ENCODE peak calls at places on chromosomes 13 and 19, in six cellular contexts. L is H1, V is heart left ventricle, Y is fibroblast of lung, T is suprapubic skin, K is bronchial epithelial cell. Q is an unnamed sample.

GRCh38 chr13:24178847-24179845 is 18.6 kb downstream of the SPATA13 start:
- DNase-seq in L (no peak), V (no peak), Y (peak; percentile 82), T (no peak), K (peak; percentile 77), Q (no peak)

GRCh38 chr13:113928701-113929627 is 44.9 kb downstream of the C13orf46 start:
- DNase-seq in L (no peak), V (peak; percentile 88), Y (peak; percentile 68), T (peak; percentile 87), K (no peak), Q (peak; percentile 87)

GRCh38 chr19:19672816-19673215 is 4.2 kb downstream of the ZNF101 start:
- DNase-seq in L (no peak), V (no peak), Y (no peak), T (no peak), K (no peak), Q (no peak)

GRCh38 chr13:110055089-110055488 is 251.9 kb downstream of the COL4A1 start:
- DNase-seq in L (no peak), V (no peak), Y (peak; percentile 77), T (no peak), K (no peak), Q (no peak)

GRCh38 chr19:33627526-33627925 is 5.8 kb downstream of the CHST8 start:
- DNase-seq in L (no peak), V (no peak), Y (no peak), T (no peak), K (no peak), Q (no peak)

GRCh38 chr19:46124638-46125115 is at the start of gene IGFL3:
- DNase-seq in L (no peak), V (no peak), Y (peak; percentile 94), T (no peak), K (peak; percentile 21), Q (no peak)

GRCh38 chr19:2246801-2247361 is 2.2 kb upstream of the AMH start:
- DNase-seq in L (no peak), V (peak; percentile 73), Y (peak; percentile 32), T (no peak), K (no peak), Q (peak; percentile 50)

GRCh38 chr13:28000567-28000966 is 12.1 kb upstream of the URAD start:
- DNase-seq in L (no peak), V (no peak), Y (no peak), T (no peak), K (no peak), Q (no peak)

GRCh38 chr13:48222358-48223015 is 10.5 kb upstream of the ITM2B start:
- DNase-seq in L (no peak), V (peak; percentile 72), Y (no peak), T (no peak), K (peak; percentile 72), Q (no peak)

GRCh38 chr19:15331419-15332310 is 674 bp downstream of the BRD4 start:
- DNase-seq in L (no peak), V (peak; percentile 83), Y (peak; percentile 33), T (peak; percentile 78), K (no peak), Q (peak; percentile 59)

GRCh38 chr19:52535831-52536800 is 8.6 kb downstream of the ZNF808 start:
- DNase-seq in L (peak; percentile 41), V (peak; percentile 95), Y (peak; percentile 80), T (peak; percentile 93), K (peak; percentile 69), Q (peak; percentile 74)

GRCh38 chr13:41691276-41691675 is 233.9 kb downstream of the RGCC start:
- DNase-seq in L (no peak), V (no peak), Y (no peak), T (no peak), K (peak; percentile 38), Q (no peak)

GRCh38 chr19:5624154-5624663 is 1.3 kb downstream of the SAFB start:
- DNase-seq in L (no peak), V (no peak), Y (peak; percentile 43), T (no peak), K (peak; percentile 20), Q (peak; percentile 69)

GRCh38 chr19:17079710-17080440 is 4.3 kb downstream of the MYO9B start:
- DNase-seq in L (no peak), V (peak; percentile 64), Y (peak; percentile 99), T (peak; percentile 87), K (peak; percentile 97), Q (peak; percentile 74)

GRCh38 chr13:98397221-98397620 is 179.7 kb downstream of the STK24 start:
- DNase-seq in L (no peak), V (no peak), Y (peak; percentile 19), T (no peak), K (no peak), Q (no peak)

GRCh38 chr19:42108527-42109389 is 23.5 kb downstream of the POU2F2 start:
- DNase-seq in L (peak; percentile 82), V (peak; percentile 88), Y (peak; percentile 79), T (peak; percentile 80), K (peak; percentile 81), Q (peak; percentile 81)

GRCh38 chr19:7772752-7773291 is 9.8 kb downstream of the CLEC4M start:
- DNase-seq in L (no peak), V (no peak), Y (peak; percentile 60), T (no peak), K (peak; percentile 80), Q (no peak)

GRCh38 chr19:7778081-7778480 is 15.0 kb downstream of the CLEC4M start:
- DNase-seq in L (no peak), V (no peak), Y (no peak), T (no peak), K (no peak), Q (no peak)

GRCh38 chr19:7771072-7771471 is 8.0 kb downstream of the CLEC4M start:
- DNase-seq in L (no peak), V (no peak), Y (no peak), T (no peak), K (no peak), Q (no peak)

GRCh38 chr19:7775761-7776160 is 12.7 kb downstream of the CLEC4M start:
- DNase-seq in L (no peak), V (no peak), Y (no peak), T (no peak), K (no peak), Q (no peak)

GRCh38 chr19:7773841-7774240 is 10.8 kb downstream of the CLEC4M start:
- DNase-seq in L (no peak), V (no peak), Y (no peak), T (no peak), K (peak; percentile 41), Q (no peak)
- H3K27me3 ChIP-seq in L (no peaks in the 10 kb centered on the region), V (peaks cover 31% of the 10 kb centered on the region), Y (no peaks in the 10 kb centered on the region), T (peaks cover 7% of the 10 kb centered on the region), K (peaks cover 2% of the 10 kb centered on the region), Q (no peaks in the 10 kb centered on the region)

GRCh38 chr19:310141-310651 is 19.0 kb upstream of the PLPP2 start:
- DNase-seq in L (no peak), V (no peak), Y (no peak), T (no peak), K (no peak), Q (peak; percentile 21)
- H3K36me3 ChIP-seq in L (peaks cover 36% of the 10 kb centered on the region), V (no peaks in the 10 kb centered on the region), Y (peaks cover 32% of the 10 kb centered on the region), T (peaks cover 77% of the 10 kb centered on the region), K (peaks cover 12% of the 10 kb centered on the region), Q (peaks cover 88% of the 10 kb centered on the region)

DNA sequence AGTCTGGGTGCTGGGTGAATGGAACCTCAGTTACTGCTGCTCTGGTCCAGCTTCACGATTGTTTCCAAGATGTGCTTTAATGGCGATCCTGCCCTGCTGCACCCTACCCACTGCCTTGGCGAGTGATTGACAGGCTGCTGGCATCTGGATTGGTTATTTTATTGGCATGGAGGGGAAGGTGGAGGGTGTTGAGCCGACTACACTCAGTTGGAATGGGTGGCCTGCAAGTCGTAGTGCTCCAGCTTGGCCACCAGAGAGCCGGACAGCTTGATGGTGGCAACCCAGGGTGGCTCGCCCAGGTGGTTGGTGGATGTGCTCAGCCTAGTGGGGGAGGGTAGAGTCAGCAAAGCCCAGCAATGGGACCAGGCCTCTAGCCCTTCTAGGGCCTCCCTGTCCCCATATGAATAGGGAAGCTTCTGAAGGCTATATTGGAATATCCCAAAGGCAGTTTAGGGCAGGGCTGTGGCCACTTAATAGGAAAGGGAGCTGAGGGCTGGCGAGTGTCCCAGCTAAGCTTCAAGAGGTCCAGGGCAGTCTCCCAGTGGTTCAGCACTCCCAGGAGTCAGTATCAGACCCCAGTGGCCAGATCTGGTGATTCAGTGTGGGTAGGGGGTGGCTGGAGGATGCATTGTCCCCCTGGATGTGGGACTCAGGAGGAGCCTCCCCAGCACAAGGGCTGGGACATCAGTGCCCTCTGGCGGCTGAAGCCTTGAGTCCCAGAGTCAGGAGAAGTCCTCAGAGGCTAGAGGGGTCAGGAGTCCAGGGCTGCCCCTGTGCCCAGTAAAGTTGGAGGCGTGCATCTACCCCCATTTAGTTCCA is 3.4 kb downstream of the GGN start:
- DNase-seq in L (no peak), V (no peak), Y (peak; percentile 40), T (no peak), K (no peak), Q (no peak)
- TF ChIP-seq CTCF in L (peak; percentile 80), V (no peak), Y (peak; percentile 8), T (no peak), K (peak; percentile 70), Q (no peak)

DNA sequence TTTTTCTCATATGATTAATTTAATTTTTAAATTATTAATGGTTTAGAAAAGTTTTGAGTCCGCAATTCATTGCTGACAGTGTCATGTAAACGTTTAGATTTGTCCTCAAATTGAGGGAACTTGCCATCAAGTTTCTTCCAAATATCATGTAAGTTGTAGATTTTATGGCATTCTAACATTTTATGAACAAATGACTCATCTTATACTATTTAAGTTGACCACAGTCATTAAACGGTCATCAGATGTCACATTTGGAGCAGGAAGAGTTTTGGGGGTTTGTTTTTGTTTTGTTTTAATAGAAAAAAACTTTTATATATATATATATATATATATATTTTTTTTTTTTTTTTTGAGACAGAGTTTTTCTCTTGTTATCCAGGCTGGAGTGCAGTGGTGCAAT is 4.3 kb downstream of the ZNF114 start:
- DNase-seq in L (no peak), V (no peak), Y (peak; percentile 24), T (no peak), K (no peak), Q (no peak)
- H3K27me3 ChIP-seq in L (no peaks in the 10 kb centered on the region), V (no peaks in the 10 kb centered on the region), Y (no peaks in the 10 kb centered on the region), T (no peaks in the 10 kb centered on the region), K (no peaks in the 10 kb centered on the region), Q (no peaks in the 10 kb centered on the region)

GRCh38 chr13:111288276-111288675 is 32.2 kb upstream of the TEX29 start:
- DNase-seq in L (no peak), V (no peak), Y (no peak), T (no peak), K (no peak), Q (no peak)

GRCh38 chr13:111286162-111286561 is 34.3 kb upstream of the TEX29 start:
- DNase-seq in L (no peak), V (no peak), Y (no peak), T (no peak), K (no peak), Q (no peak)

GRCh38 chr13:111289251-111289650 is 31.2 kb upstream of the TEX29 start:
- DNase-seq in L (no peak), V (no peak), Y (no peak), T (no peak), K (no peak), Q (no peak)

GRCh38 chr13:111284579-111284978 is 35.9 kb upstream of the TEX29 start:
- DNase-seq in L (no peak), V (no peak), Y (no peak), T (no peak), K (no peak), Q (no peak)

GRCh38 chr13:111287201-111287600 is 33.2 kb upstream of the TEX29 start:
- DNase-seq in L (no peak), V (no peak), Y (no peak), T (no peak), K (no peak), Q (no peak)
- H3K36me3 ChIP-seq in L (peaks cover 49% of the 10 kb centered on the region), V (no peaks in the 10 kb centered on the region), Y (peaks cover 25% of the 10 kb centered on the region), T (peaks cover 89% of the 10 kb centered on the region), K (peaks cover 29% of the 10 kb centered on the region), Q (peaks cover 98% of the 10 kb centered on the region)

Q was measured in stomach.